ENCODE peak calls at places on chromosomes 6 and 20, in four cellular contexts. B is activated CD8-positive, alpha-beta memory T cell treated with anti-CD3 and anti-CD28 coated beads for 1 hour; K is activated T-helper 9 cell treated with anti-CD3 and anti-CD28 coated beads, Interleukin-2, amount 50 U/mL, for 16 hours; X is stimulated activated CD4-positive, alpha-beta T cell treated with anti-CD3 and anti-CD28 coated beads, TNF-alpha, amount 100 ng/mL, for 48 hours. U is an unnamed sample.

GRCh38 chr6:109024784-109025183 is 69.9 kb downstream of the SESN1 start:
- DNase-seq in X (no peak), B (no peak), K (no peak), U (no peak)

GRCh38 chr20:62064788-62065668 is 653 bp downstream of the TAF4 start:
- DNase-seq in K (no peak), B (no peak), X (no peak), U (no peak)

GRCh38 chr20:16639027-16639941 is 66.0 kb upstream of the KIF16B start:
- DNase-seq in K (no peak), B (no peak), X (no peak), U (no peak)

GRCh38 chr6:64325093-64325492 is 689.5 kb downstream of the PHF3 start:
- DNase-seq in K (no peak), X (no peak), B (no peak), U (no peak)

GRCh38 chr20:35318502-35319157 is 26.4 kb upstream of the FAM83C start:
- DNase-seq in X (no peak), B (no peak), K (no peak), U (no peak)

GRCh38 chr6:158219229-158219628 is 51.1 kb downstream of the GTF2H5 start:
- DNase-seq in K (no peak), X (no peak), B (no peak), U (no peak)

GRCh38 chr6:117380298-117380697 is 45.4 kb downstream of the ROS1 start:
- DNase-seq in K (no peak), X (no peak), B (no peak), U (no peak)

GRCh38 chr6:142171351-142171750 is 24.3 kb downstream of the VTA1 start:
- DNase-seq in X (no peak), K (no peak), B (no peak), U (no peak)